ENCODE peak calls at places on chromosomes 3 and 15, in seven cellular contexts. J is ureter; E is stimulated activated CD4-positive, alpha-beta T cell treated with anti-CD3 and anti-CD28 coated beads, TNF-alpha, amount 100 ng/mL, for 48 hours; P is left ventricle myocardium superior; D is CD8-positive, alpha-beta T cell; R is SW 1271; U is glutamatergic neuron. W is an unnamed sample.

GRCh38 chr3:185760550-185760949 is 64.3 kb downstream of the IGF2BP2 start:
- DNase-seq in J (no peak), E (no peak), P (no peak), D (no peak), R (no peak), U (no peak), W (no peak)

GRCh38 chr15:90042766-90043525 is 41.8 kb downstream of the ZNF710 start:
- DNase-seq in J (no peak), E (no peak), P (no peak), D (no peak), R (no peak), U (no peak), W (no peak)

GRCh38 chr15:72740202-72740601 is 43.4 kb downstream of the ADPGK start:
- DNase-seq in J (no peak), E (no peak), P (no peak), D (no peak), R (no peak), U (no peak), W (no peak)

GRCh38 chr3:71438004-71438685 is 145.4 kb downstream of the FOXP1 start:
- DNase-seq in J (no peak), E (no peak), P (no peak), D (no peak), R (no peak), U (no peak), W (no peak)

GRCh38 chr15:33104276-33104675 is 90.2 kb downstream of the FMN1 start:
- DNase-seq in J (no peak), E (no peak), P (no peak), D (peak), R (no peak), U (no peak), W (no peak)

GRCh38 chr3:187902938-187903337 is 157.7 kb upstream of the BCL6 start:
- DNase-seq in J (no peak), E (no peak), P (no peak), D (no peak), R (no peak), U (no peak), W (no peak)

GRCh38 chr15:100596792-100597191 is 5.2 kb downstream of the LINS1 start:
- DNase-seq in J (no peak), E (peak), P (no peak), D (peak), R (no peak), U (no peak), W (peak)

GRCh38 chr15:65944404-65944803 is 75.1 kb downstream of the RAB11A start:
- DNase-seq in J (no peak), E (no peak), P (no peak), D (no peak), R (no peak), U (no peak), W (no peak)

GRCh38 chr15:41975679-41976078 is 3.3 kb upstream of the EHD4 start:
- DNase-seq in J (peak), E (no peak), P (no peak), D (no peak), R (no peak), U (no peak), W (no peak)

GRCh38 chr15:92801412-92801773 is 98.7 kb upstream of the CHD2 start:
- DNase-seq in J (no peak), E (no peak), P (no peak), D (no peak), R (peak), U (no peak), W (no peak)

GRCh38 chr3:49017229-49017615 is 1.2 kb downstream of the DALRD3 start:
- DNase-seq in J (no peak), E (no peak), P (no peak), D (no peak), R (no peak), U (no peak), W (no peak)

GRCh38 chr15:42012241-42012640 is 8.6 kb downstream of the PLA2G4E start:
- DNase-seq in J (no peak), E (no peak), P (no peak), D (no peak), R (no peak), U (no peak), W (no peak)

GRCh38 chr3:158097141-158097540 is 9.1 kb downstream of the SHOX2 start:
- DNase-seq in J (no peak), E (no peak), P (no peak), D (no peak), R (no peak), U (no peak), W (no peak)

GRCh38 chr15:35958936-35959335 is 413.0 kb upstream of the DPH6 start:
- DNase-seq in J (no peak), E (no peak), P (no peak), D (no peak), R (no peak), U (no peak), W (no peak)

W was measured in T-cell.